ENCODE peak calls at places on chromosomes 16 and 17, in four cellular contexts. B, V, H and F are unnamed samples.

GRCh38 chr16:67547423-67548264 is 14.7 kb upstream of the CTCF start:
- DNase-seq in H (no peak), B (peak; percentile 79), V (no peak), F (peak; percentile 48)

GRCh38 chr17:79714129-79714528 is 16.6 kb upstream of the ENPP7 start:
- DNase-seq in B (no peak), H (no peak), V (no peak), F (no peak)

GRCh38 chr16:83002351-83003334 is 375.9 kb downstream of the CDH13 start:
- DNase-seq in V (no peak), B (no peak), H (no peak), F (no peak)

GRCh38 chr17:56171186-56171959 is 18.1 kb downstream of the ANKFN1 start:
- DNase-seq in V (no peak), B (no peak), H (no peak), F (no peak)

GRCh38 chr17:73042809-73043685 is 49.4 kb downstream of the SLC39A11 start:
- DNase-seq in H (no peak), V (no peak), B (no peak), F (no peak)

GRCh38 chr16:65249768-65250167 is 127.9 kb upstream of the CDH11 start:
- DNase-seq in B (peak; percentile 83), H (peak; percentile 68), V (no peak), F (peak; percentile 15)

GRCh38 chr17:77127735-77128361 is 12.9 kb upstream of the SEC14L1 start:
- DNase-seq in H (peak; percentile 70), V (peak; percentile 22), B (peak; percentile 91), F (peak; percentile 66)

GRCh38 chr16:31400191-31400590 is 7.1 kb downstream of the ITGAD start:
- DNase-seq in H (no peak), B (no peak), V (no peak), F (no peak)

GRCh38 chr17:14228903-14229302 is 7.8 kb downstream of the CDRT15 start:
- DNase-seq in V (no peak), H (no peak), B (no peak), F (no peak)

GRCh38 chr17:7404737-7405412 is 978 bp upstream of the TMEM256 start:
- DNase-seq in H (no peak), V (no peak), B (peak; percentile 94), F (peak; percentile 55)

GRCh38 chr17:45241315-45242011 is 19.8 kb downstream of the FMNL1 start:
- DNase-seq in V (peak; percentile 74), B (no peak), H (no peak), F (peak; percentile 62)

GRCh38 chr16:62298567-62298966 is 262.3 kb upstream of the CDH8 start:
- DNase-seq in B (no peak), V (no peak), H (no peak), F (no peak)
- TF ChIP-seq CTCF in B (no peak), V (no peak), H (no peak), F (no peak)

DNA sequence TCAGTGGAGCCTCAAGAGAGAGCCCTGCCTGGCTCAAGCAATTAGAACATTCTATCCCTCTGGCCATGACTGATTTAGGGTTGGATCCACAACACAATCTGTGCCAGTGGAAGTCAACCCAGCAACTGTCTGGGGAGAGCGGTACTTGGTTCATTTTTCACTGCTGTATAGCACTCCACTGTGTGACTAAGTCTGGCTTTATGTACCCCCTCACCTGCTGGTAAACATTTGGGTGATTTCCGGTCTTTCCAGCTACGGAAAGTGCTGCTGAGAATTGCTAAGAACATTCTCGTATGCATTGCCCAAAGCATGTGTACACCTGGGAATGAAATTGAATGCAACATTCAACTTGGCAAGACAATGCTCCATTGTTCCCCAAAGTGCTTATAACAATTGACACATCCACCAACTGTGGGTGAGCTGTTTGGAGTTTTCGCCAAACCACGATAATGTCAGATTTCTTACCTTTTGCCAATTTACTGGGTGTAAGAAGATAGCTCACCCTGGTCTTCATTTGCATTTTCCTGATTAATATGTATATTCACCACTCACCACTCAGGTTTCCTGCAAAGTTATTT is 63.5 kb upstream of the MED9 start:
- DNase-seq in V (no peak), B (no peak), H (no peak), F (no peak)
- H3K4me1 ChIP-seq in V (peaks cover 3% of the 10 kb centered on the region), B (no peaks in the 10 kb centered on the region), H (peaks cover 7% of the 10 kb centered on the region), F (no peaks in the 10 kb centered on the region)

GRCh38 chr17:42547001-42547461 is 5.7 kb upstream of the HSD17B1 start:
- DNase-seq in H (no peak), B (peak; percentile 77), V (no peak), F (no peak)
- TF ChIP-seq CTCF in H (no peak), B (no peak), V (no peak), F (no peak)

GRCh38 chr17:35063514-35064223 is at the start of gene RFFL:
- DNase-seq in V (peak; percentile 96), B (peak; percentile 91), H (peak; percentile 94), F (peak; percentile 90)
- H3K4me1 ChIP-seq in V (peaks cover 12% of the 10 kb centered on the region), B (peaks cover 2% of the 10 kb centered on the region), H (peaks cover 10% of the 10 kb centered on the region), F (peaks cover 7% of the 10 kb centered on the region)

GRCh38 chr16:57798953-57799618 is 3.2 kb downstream of the KIFC3 start:
- DNase-seq in V (no peak), B (peak; percentile 46), H (no peak), F (no peak)
- TF ChIP-seq CTCF in V (no peak), B (no peak), H (no peak), F (no peak)

GRCh38 chr17:66214893-66215528 is 14.2 kb downstream of the APOH start:
- DNase-seq in B (no peak), V (no peak), H (no peak), F (no peak)
- H3K4me1 ChIP-seq in B (no peaks in the 10 kb centered on the region), V (no peaks in the 10 kb centered on the region), H (no peaks in the 10 kb centered on the region), F (no peaks in the 10 kb centered on the region)

GRCh38 chr17:33687831-33688230 is 394.7 kb upstream of the ASIC2 start:
- DNase-seq in H (no peak), V (no peak), B (no peak), F (no peak)

GRCh38 chr17:33684714-33685113 is 391.6 kb upstream of the ASIC2 start:
- DNase-seq in H (no peak), B (no peak), V (no peak), F (no peak)

GRCh38 chr17:33688771-33689170 is 395.7 kb upstream of the ASIC2 start:
- DNase-seq in H (no peak), B (no peak), V (no peak), F (no peak)

GRCh38 chr17:33686171-33686570 is 393.1 kb upstream of the ASIC2 start:
- DNase-seq in V (no peak), H (no peak), B (no peak), F (peak; percentile 21)

GRCh38 chr17:33689725-33690124 is 396.6 kb upstream of the ASIC2 start:
- DNase-seq in H (no peak), V (no peak), B (no peak), F (no peak)
- TF ChIP-seq CTCF in H (no peak), V (no peak), B (no peak), F (no peak)

DNA sequence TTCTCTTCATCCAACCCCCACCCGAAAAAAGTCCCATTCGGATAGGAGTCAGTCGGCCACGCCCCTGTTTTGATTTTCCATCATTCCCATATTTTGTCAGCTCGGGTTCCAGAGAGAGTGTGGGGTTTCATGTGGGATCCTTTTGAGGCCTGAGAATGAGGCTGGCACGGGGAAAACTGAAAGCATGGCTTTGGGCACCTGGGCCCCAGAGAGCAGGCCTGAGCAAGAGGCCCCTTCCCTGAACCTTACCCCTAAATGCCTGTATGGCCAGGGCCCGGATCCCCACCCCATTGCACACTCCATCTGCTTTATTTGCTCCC is 4.6 kb upstream of the HOXB4 start:
- DNase-seq in H (no peak), V (no peak), B (no peak), F (no peak)
- H3K4me1 ChIP-seq in H (peaks cover 12% of the 10 kb centered on the region), V (peaks cover 4% of the 10 kb centered on the region), B (peaks cover 28% of the 10 kb centered on the region), F (peaks cover 21% of the 10 kb centered on the region)

GRCh38 chr17:1529863-1530262 is 13.5 kb upstream of the INPP5K start:
- DNase-seq in B (no peak), H (no peak), V (no peak), F (no peak)

GRCh38 chr17:1533649-1534325 is 17.4 kb upstream of the INPP5K start:
- DNase-seq in V (no peak), B (no peak), H (no peak), F (no peak)

GRCh38 chr17:1535737-1536136 is 19.3 kb upstream of the INPP5K start:
- DNase-seq in V (no peak), H (no peak), B (no peak), F (no peak)

DNA sequence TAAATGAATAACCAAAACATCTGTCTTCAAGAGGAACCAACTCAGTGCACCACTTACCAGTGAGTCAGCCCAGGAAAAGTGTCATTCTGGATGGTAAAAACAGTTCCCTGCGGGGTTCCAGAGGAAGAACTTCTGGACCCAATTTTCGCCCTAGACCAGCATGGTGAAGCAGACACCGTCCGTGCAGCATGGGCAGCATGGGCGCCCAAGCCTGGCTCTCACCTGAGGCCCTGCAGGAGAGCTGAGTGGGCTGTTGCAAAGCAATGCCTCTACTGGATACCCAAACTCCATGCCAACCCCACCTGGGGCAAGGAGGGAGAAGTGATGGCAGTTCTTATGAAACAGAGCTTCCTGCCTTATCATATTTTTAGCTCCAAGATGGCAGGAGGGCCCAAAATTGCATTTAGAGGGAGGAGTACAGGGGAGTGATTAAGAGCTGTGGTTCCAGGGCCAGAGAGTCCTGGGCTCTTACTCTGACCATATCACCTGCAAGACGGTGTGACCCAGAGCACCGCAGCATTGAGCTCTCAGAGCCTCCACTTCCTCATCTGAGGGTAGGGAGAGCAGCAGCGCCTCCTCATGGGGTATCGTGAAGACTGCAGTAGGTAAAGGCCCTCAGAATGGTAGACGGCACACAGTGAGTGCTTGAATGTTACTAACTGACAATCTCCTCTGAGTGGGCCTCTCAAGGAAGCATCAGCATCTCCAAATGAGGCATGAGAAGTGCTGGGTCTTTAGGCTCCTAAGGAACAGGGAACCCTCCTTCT is 16.6 kb upstream of the INPP5K start:
- DNase-seq in H (no peak), B (no peak), V (no peak), F (no peak)
- TF ChIP-seq CTCF in H (no peak), B (no peak), V (no peak), F (no peak)